ENCODE peak calls at places on chromosomes 4 and X, in ten cellular contexts. M is ELR; G is activated CD4-positive, alpha-beta T cell treated with anti-CD3 and anti-CD28 coated beads, Interleukin-2, amount 50 U/mL, for 1 hour; B is NCI-H2171; R is NCI-H774; H is T-helper 1 cell; A is fibroblast of pulmonary artery; I is LoVo; E is GM19239; S is T-helper 9 cell. T is an unnamed sample.

GRCh38 chr4:139171878-139172691 is 4.9 kb downstream of the ELF2 start:
- DNase-seq in B (no peak), M (peak), R (no peak), H (no peak), A (peak), S (no peak), G (no peak), E (no peak), I (no peak), T (no peak)

GRCh38 chr4:141810702-141811365 is 174.5 kb downstream of the IL15 start:
- DNase-seq in B (no peak), S (no peak), G (no peak), I (no peak), M (no peak), H (no peak), A (no peak), E (no peak), R (no peak), T (no peak)

GRCh38 chr4:110119880-110120279 is 78.5 kb downstream of the ELOVL6 start:
- DNase-seq in E (no peak), M (peak), R (no peak), H (no peak), A (peak), G (no peak), S (no peak), B (no peak), I (no peak), T (no peak)

GRCh38 chrX:140432328-140433025 is 72.4 kb downstream of the SOX3 start:
- DNase-seq in R (no peak), I (no peak), E (no peak), A (no peak), S (no peak), H (no peak), B (no peak), G (no peak), M (no peak), T (no peak)

GRCh38 chr4:26163425-26164362 is 157.1 kb upstream of the RBPJ start:
- DNase-seq in M (no peak), S (no peak), G (no peak), H (no peak), E (no peak), R (no peak), B (no peak), I (no peak), A (no peak), T (no peak)

GRCh38 chrX:63751481-63751880 is 33.5 kb downstream of the ARHGEF9 start:
- DNase-seq in R (no peak), A (no peak), I (no peak), M (peak), E (no peak), G (no peak), H (no peak), B (no peak), S (no peak), T (no peak)

GRCh38 chr4:41506071-41506470 is 31.9 kb upstream of the LIMCH1 start:
- DNase-seq in A (peak), E (no peak), S (no peak), R (no peak), G (no peak), I (peak), H (no peak), M (peak), B (no peak), T (no peak)

GRCh38 chr4:146957252-146957651 is 11.6 kb upstream of the TTC29 start:
- DNase-seq in G (no peak), E (no peak), R (no peak), M (peak), I (no peak), S (no peak), H (no peak), B (no peak), A (peak), T (no peak)

GRCh38 chrX:154321624-154322023 is 26.0 kb downstream of the TKTL1 start:
- DNase-seq in A (no peak), R (no peak), H (no peak), I (no peak), G (no peak), E (no peak), B (peak), S (no peak), M (no peak), T (no peak)

GRCh38 chr4:92235741-92236140 is 68.0 kb upstream of the GRID2 start:
- DNase-seq in M (no peak), H (no peak), A (peak), B (no peak), G (no peak), S (no peak), E (no peak), R (no peak), I (no peak), T (no peak)

GRCh38 chr4:107213410-107213809 is 177.3 kb upstream of the DKK2 start:
- DNase-seq in H (no peak), I (no peak), R (no peak), S (no peak), E (no peak), B (no peak), A (peak), G (no peak), M (peak), T (no peak)

GRCh38 chr4:114728426-114728825 is 129.8 kb downstream of the UGT8 start:
- DNase-seq in A (no peak), R (no peak), M (no peak), G (no peak), H (no peak), I (no peak), B (no peak), E (no peak), S (no peak), T (no peak)

GRCh38 chr4:139860435-139861024 is 194.9 kb downstream of the MGST2 start:
- DNase-seq in I (no peak), G (no peak), A (no peak), H (no peak), S (no peak), M (no peak), B (no peak), E (no peak), R (no peak), T (no peak)

GRCh38 chr4:138494931-138495330 is 252.8 kb upstream of the SLC7A11 start:
- DNase-seq in R (no peak), I (no peak), G (no peak), E (no peak), H (no peak), M (peak), S (no peak), B (no peak), A (peak), T (no peak)

GRCh38 chr4:106981431-106981830 is 54.7 kb downstream of the DKK2 start:
- DNase-seq in H (no peak), I (no peak), A (no peak), R (no peak), S (no peak), E (no peak), G (no peak), B (no peak), M (no peak), T (no peak)

GRCh38 chr4:5888222-5888701 is 4.6 kb downstream of the CRMP1 start:
- DNase-seq in B (peak), H (no peak), E (no peak), A (no peak), G (no peak), R (peak), S (no peak), M (no peak), I (no peak), T (no peak)

GRCh38 chr4:163111588-163111987 is 55.1 kb downstream of the NAF1 start:
- DNase-seq in S (no peak), R (no peak), G (no peak), H (no peak), I (no peak), M (peak), A (peak), B (no peak), E (no peak), T (no peak)

GRCh38 chr4:20839957-20840356 is 139.7 kb downstream of the PACRGL start:
- DNase-seq in M (peak), I (no peak), R (no peak), H (no peak), A (peak), E (no peak), G (no peak), S (no peak), B (no peak), T (no peak)

GRCh38 chr4:123972031-123972430 is 575.4 kb downstream of the SPRY1 start:
- DNase-seq in H (no peak), G (no peak), I (no peak), A (no peak), R (no peak), E (no peak), M (no peak), B (no peak), S (no peak), T (no peak)

GRCh38 chr4:174084542-174084941 is 198.9 kb downstream of the FBXO8 start:
- DNase-seq in G (no peak), A (peak), S (no peak), H (no peak), I (no peak), B (no peak), M (peak), R (no peak), E (no peak), T (no peak)

GRCh38 chrX:68659385-68659784 is 11.9 kb downstream of the STARD8 start:
- DNase-seq in G (no peak), A (peak), R (no peak), H (no peak), B (no peak), E (no peak), S (no peak), I (no peak), M (peak), T (no peak)

GRCh38 chr4:87092389-87093141 is 127.9 kb downstream of the KLHL8 start:
- DNase-seq in R (no peak), A (peak), H (no peak), M (peak), E (no peak), B (peak), S (no peak), G (no peak), I (peak), T (no peak)

GRCh38 chrX:152847281-152847680 is 16.4 kb downstream of the NSDHL start:
- DNase-seq in H (no peak), S (no peak), B (no peak), R (no peak), E (no peak), I (no peak), M (no peak), G (no peak), A (no peak), T (no peak)

GRCh38 chr4:86243750-86244149 is 116.1 kb downstream of the MAPK10 start:
- DNase-seq in B (no peak), M (no peak), A (no peak), S (no peak), E (no peak), H (no peak), G (no peak), R (no peak), I (no peak), T (no peak)

GRCh38 chr4:67941074-67941473 is 22.2 kb downstream of the TMPRSS11A start:
- DNase-seq in I (no peak), M (no peak), G (no peak), R (no peak), S (no peak), E (no peak), A (no peak), H (no peak), B (no peak), T (no peak)

GRCh38 chr4:62256469-62256868 is 1056.3 kb downstream of the ADGRL3 start:
- DNase-seq in H (no peak), S (no peak), I (no peak), G (no peak), E (no peak), M (no peak), A (no peak), R (no peak), B (no peak), T (no peak)

GRCh38 chrX:5876984-5877655 is 351.5 kb downstream of the NLGN4X start:
- DNase-seq in H (no peak), A (no peak), S (no peak), G (no peak), B (no peak), E (no peak), R (no peak), I (no peak), M (no peak), T (no peak)

GRCh38 chrX:133482345-133483041 is 67.2 kb upstream of the GPC4 start:
- DNase-seq in A (no peak), E (no peak), R (no peak), S (no peak), H (no peak), M (no peak), B (no peak), G (no peak), I (no peak), T (no peak)

GRCh38 chrX:153938226-153938786 is 3.5 kb upstream of the NAA10 start:
- DNase-seq in A (no peak), I (no peak), S (no peak), M (no peak), G (no peak), H (no peak), E (no peak), B (no peak), R (no peak), T (no peak)

GRCh38 chr4:38560763-38561558 is 103.0 kb upstream of the KLF3 start:
- DNase-seq in S (no peak), M (no peak), H (no peak), I (no peak), A (no peak), R (no peak), G (no peak), E (peak), B (peak), T (no peak)

GRCh38 chrX:13170966-13171558 is 126.6 kb upstream of the FAM9C start:
- DNase-seq in E (no peak), R (no peak), I (no peak), B (no peak), S (no peak), A (no peak), M (no peak), G (no peak), H (no peak), T (no peak)

GRCh38 chr4:150664935-150665334 is 83.0 kb downstream of the MAB21L2 start:
- DNase-seq in G (no peak), B (no peak), I (peak), E (no peak), S (no peak), R (no peak), A (peak), M (peak), H (no peak), T (no peak)

GRCh38 chr4:123631699-123632098 is 235.1 kb downstream of the SPRY1 start:
- DNase-seq in I (no peak), H (no peak), A (peak), S (no peak), E (no peak), B (no peak), M (peak), G (no peak), R (no peak), T (no peak)

GRCh38 chrX:68420559-68420958 is 12.7 kb downstream of the OPHN1 start:
- DNase-seq in R (no peak), E (no peak), H (no peak), A (no peak), G (no peak), S (no peak), I (no peak), B (no peak), M (no peak), T (no peak)

GRCh38 chrX:1385824-1386223 is 6.1 kb downstream of the SLC25A6 start:
- DNase-seq in E (no peak), R (no peak), S (no peak), B (no peak), A (no peak), G (no peak), I (no peak), M (no peak), H (no peak), T (no peak)

GRCh38 chrX:138345801-138346200 is 365.7 kb downstream of the FGF13 start:
- DNase-seq in R (no peak), I (no peak), M (no peak), G (no peak), B (no peak), S (no peak), E (no peak), A (no peak), H (no peak), T (no peak)